ENCODE peak calls at places on chromosomes 16 and 17, in ten cellular contexts. K is stomach, Z is sigmoid colon, D is transverse colon, G is GM12878, N is HCT116, R is suprapubic skin, X is breast epithelium, O is prostate gland, E is endothelial cell of umbilical vein. M is an unnamed sample.

GRCh38 chr16:85056211-85056748 is 28.7 kb downstream of the KIAA0513 start:
- DNase-seq in G (no peak), R (no peak), X (no peak), N (no peak), D (no peak), Z (no peak), K (no peak), E (peak; percentile 35), O (no peak), M (no peak)

GRCh38 chr17:67218385-67218950 is 26.5 kb downstream of the HELZ start:
- DNase-seq in K (no peak), D (no peak), Z (no peak), X (no peak), R (no peak), G (no peak), N (no peak), O (no peak), E (no peak), M (no peak)

GRCh38 chr16:70685061-70685937 is 554 bp downstream of the MTSS2 start:
- DNase-seq in E (no peak), X (no peak), N (no peak), K (no peak), D (no peak), O (no peak), Z (no peak), G (no peak), R (no peak), M (peak; percentile 75)

GRCh38 chr17:75719732-75720131 is 1.5 kb upstream of the ITGB4 start:
- DNase-seq in G (no peak), D (no peak), K (no peak), N (no peak), X (no peak), O (no peak), R (no peak), E (no peak), Z (no peak), M (no peak)

GRCh38 chr17:28743243-28744103 is at the start of gene TRAF4:
- DNase-seq in N (peak; percentile 79), G (no peak), Z (peak; percentile 86), R (peak; percentile 88), D (peak; percentile 89), E (peak; percentile 63), O (peak; percentile 73), K (peak; percentile 89), X (peak; percentile 81), M (peak; percentile 95)

GRCh38 chr17:80649200-80649644 is 104.6 kb downstream of the RPTOR start:
- DNase-seq in N (no peak), Z (no peak), G (no peak), E (no peak), K (no peak), R (no peak), X (no peak), D (no peak), O (no peak), M (no peak)

GRCh38 chr16:50509521-50510341 is 38.5 kb upstream of the NKD1 start:
- DNase-seq in G (no peak), D (peak; percentile 20), K (peak; percentile 31), O (no peak), X (no peak), E (peak; percentile 42), Z (no peak), R (no peak), N (peak; percentile 40), M (no peak)

GRCh38 chr16:24728891-24729242 is 584 bp upstream of the TNRC6A start:
- DNase-seq in E (no peak), R (no peak), X (no peak), K (no peak), O (no peak), Z (no peak), N (no peak), D (no peak), G (no peak), M (no peak)

GRCh38 chr16:66483689-66484452 is 56.8 kb downstream of the BEAN1 start:
- DNase-seq in O (peak; percentile 71), Z (peak; percentile 80), X (peak; percentile 80), N (peak; percentile 59), R (peak; percentile 83), K (peak; percentile 76), D (peak; percentile 78), E (peak; percentile 79), G (no peak), M (peak; percentile 96)

GRCh38 chr16:1941924-1942809 is 832 bp downstream of the MSRB1 start:
- DNase-seq in R (peak; percentile 71), O (no peak), N (no peak), X (no peak), E (no peak), K (no peak), D (no peak), G (no peak), Z (peak; percentile 75), M (peak; percentile 87)

GRCh38 chr17:73323622-73324455 is 12.0 kb upstream of the CDC42EP4 start:
- DNase-seq in O (no peak), N (no peak), Z (no peak), K (no peak), E (no peak), G (no peak), X (no peak), D (no peak), R (peak; percentile 83), M (no peak)

GRCh38 chr17:50593321-50593720 is 32.8 kb downstream of the CACNA1G start:
- DNase-seq in G (no peak), Z (no peak), X (peak; percentile 57), N (no peak), E (no peak), O (peak; percentile 72), R (no peak), K (peak; percentile 49), D (no peak), M (no peak)

GRCh38 chr17:2435181-2435741 is 34.4 kb upstream of the MNT start:
- DNase-seq in X (no peak), R (no peak), O (no peak), D (no peak), Z (no peak), G (no peak), N (no peak), K (no peak), E (no peak), M (no peak)

GRCh38 chr17:14428640-14429029 is 127.8 kb downstream of the HS3ST3B1 start:
- DNase-seq in D (no peak), E (no peak), Z (no peak), G (no peak), N (no peak), R (no peak), O (no peak), X (no peak), K (no peak), M (peak; percentile 81)

GRCh38 chr17:802481-802880 is 20.3 kb downstream of the MRM3 start:
- DNase-seq in O (no peak), G (no peak), R (no peak), D (no peak), K (no peak), E (no peak), X (no peak), Z (no peak), N (no peak), M (no peak)
- TF ChIP-seq POLR2A in O (no peak), G (no peak), R (no peak), D (no peak), K (no peak), E (no peak), X (no peak), Z (no peak), N (no peak), M (no peak)

GRCh38 chr16:53692146-53692545 is 11.5 kb downstream of the RPGRIP1L start:
- DNase-seq in X (no peak), D (no peak), G (no peak), O (no peak), N (no peak), K (no peak), R (no peak), Z (no peak), E (no peak), M (no peak)
- TF ChIP-seq CTCF in X (no peak), D (no peak), G (no peak), O (no peak), N (no peak), K (no peak), R (no peak), Z (no peak), E (peak; percentile 2), M (no peak)

GRCh38 chr16:30166202-30166902 is 17.1 kb upstream of the CORO1A start:
- DNase-seq in X (no peak), G (peak; percentile 73), R (no peak), Z (no peak), E (no peak), N (no peak), O (no peak), D (no peak), K (no peak), M (peak; percentile 74)
- TF ChIP-seq POLR2AphosphoS5 in X (no peak), G (no peak), R (no peak), Z (no peak), E (no peak), N (no peak), O (no peak), D (no peak), K (no peak), M (peak; percentile 69)

GRCh38 chr17:79374087-79374486 is 236.8 kb downstream of the RBFOX3 start:
- DNase-seq in G (no peak), K (no peak), O (no peak), Z (no peak), E (no peak), N (no peak), D (no peak), X (no peak), R (no peak), M (no peak)

GRCh38 chr17:79374807-79375206 is 236.0 kb downstream of the RBFOX3 start:
- DNase-seq in D (no peak), O (no peak), X (no peak), N (no peak), K (no peak), R (no peak), G (no peak), Z (no peak), E (no peak), M (no peak)

GRCh38 chr17:79370594-79370993 is 240.3 kb downstream of the RBFOX3 start:
- DNase-seq in G (no peak), K (no peak), R (no peak), N (no peak), Z (no peak), O (no peak), X (no peak), E (no peak), D (no peak), M (no peak)

GRCh38 chr17:79371984-79372383 is 238.9 kb downstream of the RBFOX3 start:
- DNase-seq in O (no peak), R (no peak), N (no peak), X (no peak), K (no peak), E (no peak), Z (no peak), G (no peak), D (no peak), M (no peak)

DNA sequence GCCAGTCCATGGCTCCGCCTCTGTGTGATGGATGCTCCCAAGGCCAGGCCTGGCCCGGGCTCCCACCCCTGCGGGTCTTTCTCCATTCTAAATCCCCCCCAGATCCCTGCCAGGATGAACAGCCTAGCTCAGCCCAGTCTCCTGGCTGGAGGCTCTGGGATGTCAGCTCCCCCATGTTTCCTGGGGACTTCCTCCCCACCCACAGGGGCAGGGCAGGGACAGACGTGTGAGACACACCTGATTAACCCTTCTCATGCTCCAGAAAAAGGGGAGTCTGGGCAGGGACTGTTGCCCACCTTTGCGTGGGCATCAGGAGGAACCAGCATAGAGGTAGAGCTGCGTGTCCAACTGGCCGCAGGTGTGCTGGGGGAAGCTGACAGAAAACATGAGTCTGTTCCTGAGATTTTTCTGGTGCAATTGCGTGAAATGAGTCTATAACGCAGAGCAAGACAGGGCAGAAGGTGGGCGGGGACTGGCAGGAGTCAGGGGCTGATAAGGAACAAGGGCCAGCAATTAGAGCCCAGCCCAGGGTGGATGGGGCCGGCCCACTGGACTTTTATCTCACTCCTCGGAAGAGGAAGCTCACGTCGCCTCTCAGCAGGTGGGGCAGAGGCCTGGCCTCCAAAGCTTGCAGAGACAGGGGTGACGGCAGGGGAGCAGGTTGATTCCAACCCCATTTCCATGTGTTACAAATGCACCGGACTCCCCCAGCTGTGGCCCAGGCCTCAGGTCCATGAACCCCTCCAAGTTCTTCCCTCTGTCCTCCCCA is 238.2 kb downstream of the RBFOX3 start:
- DNase-seq in N (no peak), Z (no peak), G (no peak), X (no peak), D (peak; percentile 18), O (no peak), K (no peak), E (no peak), R (no peak), M (no peak)
- TF ChIP-seq POLR2A in N (no peak), Z (no peak), G (no peak), X (no peak), D (no peak), O (no peak), K (no peak), E (no peak), R (no peak), M (no peak)

M was measured in spleen.